ENCODE peak calls at places on chromosomes 3 and 15, in seven cellular contexts. V is mesendoderm, G is neuronal stem cell, U is IMR-90, T is H9, N is trophoblast cell, X is H1. S is an unnamed sample.

GRCh38 chr15:75843618-75844610 is 667 bp downstream of the UBE2Q2 start:
- DNase-seq in V (peak; percentile 64), G (peak; percentile 58), U (peak; percentile 37), T (peak; percentile 45), N (peak; percentile 47), X (peak; percentile 81), S (peak; percentile 61)

GRCh38 chr3:164814106-164814505 is 264.2 kb downstream of the SI start:
- DNase-seq in V (no peak), G (no peak), U (no peak), T (no peak), N (no peak), X (no peak), S (no peak)

GRCh38 chr15:31254431-31255175 is 72.0 kb upstream of the KLF13 start:
- DNase-seq in V (no peak), G (no peak), U (peak; percentile 37), T (no peak), N (no peak), X (no peak), S (no peak)

GRCh38 chr3:48476426-48477053 is 27.4 kb downstream of the SHISA5 start:
- DNase-seq in V (no peak), G (no peak), U (no peak), T (no peak), N (no peak), X (no peak), S (no peak)

GRCh38 chr3:138461696-138462295 is 27.4 kb downstream of the ESYT3 start:
- DNase-seq in V (no peak), G (no peak), U (no peak), T (peak; percentile 14), N (no peak), X (peak; percentile 38), S (no peak)

GRCh38 chr3:171710359-171710758 is 99.9 kb downstream of the PLD1 start:
- DNase-seq in V (no peak), G (no peak), U (no peak), T (no peak), N (no peak), X (no peak), S (no peak)

GRCh38 chr3:42066516-42067181 is 24.5 kb upstream of the TRAK1 start:
- DNase-seq in V (peak; percentile 71), G (peak; percentile 27), U (peak; percentile 74), T (peak; percentile 69), N (no peak), X (no peak), S (peak; percentile 89)

GRCh38 chr15:33226559-33227181 is 32.2 kb upstream of the FMN1 start:
- DNase-seq in V (peak; percentile 77), G (no peak), U (no peak), T (peak; percentile 33), N (peak; percentile 19), X (no peak), S (peak; percentile 45)

GRCh38 chr3:72001758-72002157 is 216.8 kb upstream of the PROK2 start:
- DNase-seq in V (no peak), G (no peak), U (no peak), T (peak; percentile 53), N (no peak), X (no peak), S (no peak)

GRCh38 chr3:26118165-26118564 is 328.3 kb downstream of the OXSM start:
- DNase-seq in V (peak; percentile 86), G (no peak), U (no peak), T (peak; percentile 67), N (no peak), X (peak; percentile 47), S (no peak)

GRCh38 chr3:10506696-10507095 is 1.3 kb upstream of the ATP2B2 start:
- DNase-seq in V (no peak), G (no peak), U (no peak), T (no peak), N (no peak), X (no peak), S (no peak)

GRCh38 chr3:55636300-55637195 is 149.4 kb upstream of the WNT5A start:
- DNase-seq in V (no peak), G (no peak), U (no peak), T (no peak), N (no peak), X (no peak), S (no peak)

GRCh38 chr15:89206908-89207331 is 14.5 kb downstream of the RLBP1 start:
- DNase-seq in V (peak; percentile 83), G (peak; percentile 76), U (peak; percentile 57), T (peak; percentile 90), N (peak; percentile 65), X (peak; percentile 96), S (peak; percentile 66)

GRCh38 chr3:76025561-76025960 is 240.2 kb upstream of the ZNF717 start:
- DNase-seq in V (no peak), G (no peak), U (no peak), T (no peak), N (no peak), X (no peak), S (peak; percentile 17)

GRCh38 chr3:139128803-139129202 is 84.1 kb upstream of the PRR23C start:
- DNase-seq in V (no peak), G (no peak), U (peak; percentile 7), T (no peak), N (no peak), X (no peak), S (no peak)

GRCh38 chr3:65538101-65538500 is 500.6 kb downstream of the MAGI1 start:
- DNase-seq in V (no peak), G (no peak), U (peak; percentile 43), T (no peak), N (no peak), X (no peak), S (peak; percentile 60)

GRCh38 chr3:4416961-4417360 is 50.1 kb downstream of the SUMF1 start:
- DNase-seq in V (no peak), G (no peak), U (peak; percentile 92), T (no peak), N (no peak), X (no peak), S (peak; percentile 53)

GRCh38 chr15:93265046-93265658 is 176.1 kb upstream of the RGMA start:
- DNase-seq in V (peak; percentile 16), G (no peak), U (no peak), T (no peak), N (no peak), X (no peak), S (no peak)

GRCh38 chr3:24680214-24680967 is 185.7 kb upstream of the THRB start:
- DNase-seq in V (peak; percentile 72), G (peak; percentile 59), U (no peak), T (peak; percentile 76), N (peak; percentile 77), X (peak; percentile 96), S (peak; percentile 58)

GRCh38 chr15:72034351-72034750 is 83.6 kb downstream of the MYO9A start:
- DNase-seq in V (no peak), G (no peak), U (peak; percentile 73), T (no peak), N (no peak), X (no peak), S (peak; percentile 3)

GRCh38 chr15:29788433-29789034 is 33.7 kb downstream of the TJP1 start:
- DNase-seq in V (peak; percentile 47), G (no peak), U (no peak), T (no peak), N (no peak), X (no peak), S (no peak)

GRCh38 chr3:173221010-173221409 is 80.0 kb upstream of the SPATA16 start:
- DNase-seq in V (peak; percentile 58), G (no peak), U (no peak), T (no peak), N (no peak), X (no peak), S (peak; percentile 1)

GRCh38 chr3:139994891-139995290 is 59.9 kb downstream of the CLSTN2 start:
- DNase-seq in V (no peak), G (no peak), U (no peak), T (no peak), N (no peak), X (peak; percentile 7), S (no peak)

GRCh38 chr15:96334017-96334704 is 3.7 kb downstream of the NR2F2 start:
- DNase-seq in V (no peak), G (peak; percentile 15), U (no peak), T (peak; percentile 38), N (no peak), X (peak; percentile 63), S (peak; percentile 32)

GRCh38 chr3:197463279-197463678 is 92.5 kb downstream of the BDH1 start:
- DNase-seq in V (no peak), G (no peak), U (peak; percentile 30), T (no peak), N (peak; percentile 20), X (no peak), S (no peak)

GRCh38 chr15:50556642-50557371 is 10.3 kb upstream of the USP50 start:
- DNase-seq in V (no peak), G (no peak), U (no peak), T (no peak), N (no peak), X (no peak), S (no peak)
- H4K8ac ChIP-seq in V (no peak overlapping the region), G (no peak overlapping the region), U (no peak overlapping the region), T (no peak overlapping the region), N (no peak overlapping the region), X (no peak overlapping the region), S (no peak overlapping the region)

DNA sequence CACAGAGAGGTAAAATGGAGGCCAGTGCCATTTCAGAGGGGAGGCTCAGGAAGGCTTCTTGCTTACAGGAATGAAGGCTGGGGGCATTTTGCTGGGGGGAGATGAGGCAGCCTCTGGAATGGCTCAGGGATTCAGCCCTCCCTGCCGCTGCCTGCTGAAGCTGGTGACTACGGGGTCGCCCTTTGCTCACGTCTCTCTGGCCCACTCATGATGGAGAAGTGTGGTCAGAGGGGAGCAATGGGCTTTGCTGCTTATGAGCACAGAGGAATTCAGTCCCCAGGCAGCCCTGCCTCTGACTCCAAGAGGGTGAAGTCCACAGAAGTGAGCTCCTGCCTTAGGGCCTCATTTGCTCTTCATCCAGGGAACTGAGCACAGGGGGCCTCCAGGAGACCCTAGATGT is 39.9 kb downstream of the MESD start:
- DNase-seq in V (no peak), G (no peak), U (no peak), T (no peak), N (no peak), X (no peak), S (no peak)
- H2BK5ac ChIP-seq in V (no peak overlapping the region), G (no peak overlapping the region), U (no peak overlapping the region), T (no peak overlapping the region), N (no peak overlapping the region), X (no peak overlapping the region), S (no peak overlapping the region)

GRCh38 chr3:133799794-133800585 is 5.6 kb upstream of the SRPRB start:
- DNase-seq in V (no peak), G (no peak), U (peak; percentile 47), T (no peak), N (peak; percentile 69), X (no peak), S (peak; percentile 21)
- H3K23ac ChIP-seq in V (no peak overlapping the region), G (no peak overlapping the region), U (no peak overlapping the region), T (no peak overlapping the region), N (peak overlapping the region; percentile 3), X (no peak overlapping the region), S (no peak overlapping the region)

GRCh38 chr3:158842946-158843345 is 41.1 kb downstream of the MFSD1 start:
- DNase-seq in V (no peak), G (no peak), U (no peak), T (no peak), N (no peak), X (no peak), S (no peak)

GRCh38 chr3:158839966-158840365 is 38.1 kb downstream of the MFSD1 start:
- DNase-seq in V (no peak), G (peak; percentile 2), U (no peak), T (no peak), N (no peak), X (no peak), S (no peak)

GRCh38 chr3:158837232-158837631 is 35.4 kb downstream of the MFSD1 start:
- DNase-seq in V (no peak), G (no peak), U (no peak), T (no peak), N (no peak), X (no peak), S (no peak)

GRCh38 chr3:158845748-158846350 is 44.0 kb downstream of the MFSD1 start:
- DNase-seq in V (peak; percentile 47), G (peak; percentile 14), U (no peak), T (no peak), N (no peak), X (no peak), S (peak; percentile 41)

GRCh38 chr3:158841387-158841786 is 39.5 kb downstream of the MFSD1 start:
- DNase-seq in V (no peak), G (no peak), U (no peak), T (no peak), N (no peak), X (no peak), S (no peak)
- H4K8ac ChIP-seq in V (no peak overlapping the region), G (no peak overlapping the region), U (no peak overlapping the region), T (no peak overlapping the region), N (no peak overlapping the region), X (no peak overlapping the region), S (no peak overlapping the region)

S was measured in mesenchymal stem cell.